ENCODE peak calls at places on chromosomes 16 and 17, in five cellular contexts. B, F, A, I and K are unnamed samples.
A peak's percentile ranks its signal among the peaks of the same experiment; 100 is the strongest.

GRCh38 chr17:15323147-15323546 is 18.2 kb downstream of the TEKT3 start:
- DNase-seq in I (no peak), F (no peak), B (no peak), A (no peak), K (no peak)

GRCh38 chr17:40224707-40225092 is 5.6 kb downstream of the WIPF2 start:
- DNase-seq in F (no peak), A (peak; percentile 11), B (no peak), I (no peak), K (no peak)

GRCh38 chr16:7025616-7026190 is 306.9 kb upstream of the RBFOX1 start:
- DNase-seq in B (peak; percentile 72), I (no peak), F (peak; percentile 71), A (peak; percentile 76), K (peak; percentile 63)

GRCh38 chr17:57576744-57577143 is 168.4 kb downstream of the CCDC182 start:
- DNase-seq in I (no peak), F (no peak), A (no peak), B (no peak), K (no peak)

GRCh38 chr17:51322390-51323029 is 62.2 kb downstream of the UTP18 start:
- DNase-seq in I (no peak), B (no peak), F (peak; percentile 66), A (peak; percentile 60), K (peak; percentile 30)

GRCh38 chr17:1645207-1646171 is at the start of gene SCARF1:
- DNase-seq in I (no peak), A (no peak), B (no peak), F (no peak), K (no peak)

GRCh38 chr17:83055911-83056582 is 23.4 kb upstream of the METRNL start:
- DNase-seq in F (peak; percentile 45), A (no peak), I (no peak), B (no peak), K (peak; percentile 40)

GRCh38 chr16:57000271-57001025 is 11.1 kb downstream of the NLRC5 start:
- DNase-seq in A (no peak), F (no peak), B (no peak), I (peak; percentile 87), K (peak; percentile 42)

GRCh38 chr16:77618011-77618410 is 104.3 kb upstream of the NUDT7 start:
- DNase-seq in A (no peak), F (no peak), I (no peak), B (no peak), K (no peak)

GRCh38 chr17:66812571-66812970 is 22.3 kb upstream of the CACNG5 start:
- DNase-seq in B (no peak), F (no peak), I (no peak), A (no peak), K (no peak)

GRCh38 chr17:9943343-9943742 is 38.3 kb upstream of the RCVRN start:
- DNase-seq in F (no peak), I (no peak), A (no peak), B (no peak), K (no peak)

GRCh38 chr17:40134184-40134583 is 6.2 kb upstream of the CASC3 start:
- DNase-seq in A (no peak), I (no peak), B (no peak), F (no peak), K (no peak)

GRCh38 chr17:17985153-17985552 is 12.5 kb downstream of the DRC3 start:
- DNase-seq in A (no peak), B (no peak), I (no peak), F (no peak), K (no peak)

GRCh38 chr16:25747160-25747758 is 55.5 kb downstream of the HS3ST4 start:
- DNase-seq in F (no peak), B (no peak), A (peak; percentile 38), I (no peak), K (no peak)

GRCh38 chr17:75273968-75274708 is 3.1 kb upstream of the MIF4GD start:
- DNase-seq in F (no peak), B (no peak), I (no peak), A (peak; percentile 41), K (peak; percentile 29)

GRCh38 chr16:9148376-9149015 is 57.1 kb downstream of the HAPSTR1 start:
- DNase-seq in B (no peak), I (no peak), F (no peak), A (no peak), K (no peak)

GRCh38 chr17:41521574-41522261 is 3.0 kb upstream of the KRT15 start:
- DNase-seq in B (no peak), A (peak; percentile 81), I (no peak), F (peak; percentile 81), K (peak; percentile 83)

GRCh38 chr16:29154100-29154499 is 169.2 kb downstream of the LAT start:
- DNase-seq in B (no peak), I (no peak), F (no peak), A (no peak), K (no peak)

GRCh38 chr17:62737513-62737912 is 70.6 kb downstream of the MARCHF10 start:
- DNase-seq in A (no peak), F (no peak), I (no peak), B (no peak), K (no peak)

GRCh38 chr17:67412057-67412456 is 35.0 kb downstream of the PITPNC1 start:
- DNase-seq in B (no peak), A (no peak), I (no peak), F (no peak), K (peak; percentile 28)

GRCh38 chr17:64358261-64358788 is 32.3 kb downstream of the PECAM1 start:
- DNase-seq in F (no peak), I (no peak), A (no peak), B (no peak), K (no peak)

GRCh38 chr16:11212819-11213196 is 43.2 kb downstream of the SOCS1 start:
- DNase-seq in I (no peak), F (no peak), B (no peak), A (no peak), K (no peak)

GRCh38 chr17:20961551-20961950 is 81.3 kb downstream of the USP22 start:
- DNase-seq in A (no peak), F (no peak), I (no peak), B (no peak), K (no peak)

GRCh38 chr16:51825740-51826139 is 674.7 kb upstream of the SALL1 start:
- DNase-seq in F (no peak), B (no peak), A (no peak), I (no peak), K (no peak)

GRCh38 chr17:70157151-70157550 is 12.2 kb upstream of the KCNJ2 start:
- DNase-seq in A (no peak), I (no peak), F (no peak), B (no peak), K (no peak)

GRCh38 chr16:55179858-55180585 is 144.0 kb upstream of the IRX6 start:
- DNase-seq in I (no peak), A (no peak), F (no peak), B (no peak), K (no peak)

GRCh38 chr16:68298907-68299515 is 11.7 kb downstream of the SLC7A6OS start:
- DNase-seq in F (peak; percentile 77), B (no peak), I (no peak), A (no peak), K (no peak)

DNA sequence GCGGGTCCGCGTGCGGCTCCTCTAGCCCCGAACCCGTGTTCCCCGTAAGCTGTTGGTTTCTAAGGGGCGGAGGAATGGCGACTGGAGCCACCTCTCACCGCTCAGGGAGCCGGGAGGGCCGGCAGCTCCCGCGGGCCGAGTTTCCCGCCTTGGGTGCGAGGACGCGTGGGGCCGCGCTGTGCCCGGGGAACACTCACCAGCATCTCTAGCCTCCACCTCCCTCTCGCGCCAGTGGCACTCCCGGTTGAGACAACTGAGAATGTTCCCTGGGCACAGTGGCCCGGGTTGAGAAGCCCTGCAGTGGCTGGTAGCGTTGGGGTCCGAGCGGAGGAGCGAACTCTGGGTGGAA is 560 bp downstream of the TELO2 start:
- DNase-seq in I (no peak), F (no peak), A (peak; percentile 37), B (no peak), K (peak; percentile 24)
- TF ChIP-seq POLR2A in I (no peak), F (no peak), A (no peak), B (no peak), K (no peak)

DNA sequence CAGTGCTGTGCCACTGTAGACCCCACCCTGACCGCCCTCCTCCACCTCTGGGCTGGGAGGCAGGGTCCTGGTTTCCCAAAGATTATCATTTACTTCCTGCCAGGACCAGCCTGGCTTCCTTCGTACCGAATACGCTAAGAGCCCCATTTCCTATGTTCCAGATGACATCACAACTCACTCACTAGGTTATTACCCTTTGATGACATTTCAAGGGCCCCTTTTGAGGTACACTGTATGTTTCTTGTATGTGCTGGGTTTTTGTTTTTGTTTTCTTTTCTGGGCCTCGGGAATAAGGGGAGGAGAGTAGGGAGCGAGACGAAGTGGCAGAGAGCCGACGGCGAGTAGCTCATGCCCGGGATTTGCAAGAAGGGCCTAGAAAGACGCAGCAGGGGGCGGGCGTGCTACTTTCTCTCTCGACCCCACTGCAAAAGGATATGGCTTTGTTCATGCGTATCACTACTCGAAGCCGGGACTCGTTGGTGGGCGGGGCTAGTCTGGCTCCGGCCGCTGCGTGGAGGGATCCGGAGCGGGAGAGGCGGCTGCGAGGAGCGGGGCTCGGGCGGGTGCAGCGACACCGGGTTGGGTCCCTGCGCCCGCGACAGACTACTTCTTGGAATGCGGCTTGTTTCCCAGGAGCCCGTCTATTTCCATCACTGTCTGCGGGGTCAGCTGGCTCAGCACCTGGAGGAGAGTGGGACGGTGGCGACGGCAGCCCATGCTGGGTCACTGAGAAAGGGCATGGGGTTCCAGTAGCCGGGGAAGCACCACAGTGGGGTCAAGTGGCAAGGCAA is 6.6 kb upstream of the RNF227 start:
- DNase-seq in F (no peak), A (no peak), I (no peak), B (no peak), K (peak; percentile 31)
- TF ChIP-seq HDAC2 in F (no peak), A (no peak), I (no peak), B (no peak), K (no peak)

DNA sequence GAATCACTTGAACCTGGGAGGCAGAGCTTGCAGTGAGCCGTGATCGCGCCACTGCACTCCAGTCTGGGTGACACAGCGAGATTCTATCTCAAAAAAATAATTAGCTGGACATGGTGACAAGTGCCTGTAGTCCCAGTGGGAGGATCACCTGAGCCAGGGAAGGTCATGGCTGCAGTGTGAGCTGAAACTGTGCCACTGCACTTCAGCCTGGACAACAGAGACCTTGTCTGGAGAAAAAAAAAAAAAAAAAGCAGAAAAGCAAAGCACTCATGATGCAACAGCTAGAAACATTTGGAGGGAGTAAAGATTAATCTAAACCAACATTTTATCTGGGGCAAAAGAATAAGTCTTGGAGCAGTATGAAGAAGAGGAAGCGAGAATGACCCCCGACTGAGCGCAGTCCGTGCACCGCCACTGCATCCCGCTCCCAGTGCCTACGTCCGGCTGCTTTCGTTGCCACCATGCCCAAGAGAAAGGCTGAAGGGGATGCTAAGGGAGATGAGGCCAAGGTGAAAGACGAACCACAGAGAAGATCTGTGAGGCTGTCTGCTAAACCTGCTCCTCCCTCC is 8.3 kb downstream of the PRPSAP1 start:
- DNase-seq in B (no peak), I (no peak), F (peak; percentile 75), A (peak; percentile 49), K (no peak)
- H3K27ac ChIP-seq in B (no peak overlapping the region), I (no peak overlapping the region), F (peak overlapping the region; percentile 77), A (peak overlapping the region; percentile 50), K (peak overlapping the region; percentile 65)

DNA sequence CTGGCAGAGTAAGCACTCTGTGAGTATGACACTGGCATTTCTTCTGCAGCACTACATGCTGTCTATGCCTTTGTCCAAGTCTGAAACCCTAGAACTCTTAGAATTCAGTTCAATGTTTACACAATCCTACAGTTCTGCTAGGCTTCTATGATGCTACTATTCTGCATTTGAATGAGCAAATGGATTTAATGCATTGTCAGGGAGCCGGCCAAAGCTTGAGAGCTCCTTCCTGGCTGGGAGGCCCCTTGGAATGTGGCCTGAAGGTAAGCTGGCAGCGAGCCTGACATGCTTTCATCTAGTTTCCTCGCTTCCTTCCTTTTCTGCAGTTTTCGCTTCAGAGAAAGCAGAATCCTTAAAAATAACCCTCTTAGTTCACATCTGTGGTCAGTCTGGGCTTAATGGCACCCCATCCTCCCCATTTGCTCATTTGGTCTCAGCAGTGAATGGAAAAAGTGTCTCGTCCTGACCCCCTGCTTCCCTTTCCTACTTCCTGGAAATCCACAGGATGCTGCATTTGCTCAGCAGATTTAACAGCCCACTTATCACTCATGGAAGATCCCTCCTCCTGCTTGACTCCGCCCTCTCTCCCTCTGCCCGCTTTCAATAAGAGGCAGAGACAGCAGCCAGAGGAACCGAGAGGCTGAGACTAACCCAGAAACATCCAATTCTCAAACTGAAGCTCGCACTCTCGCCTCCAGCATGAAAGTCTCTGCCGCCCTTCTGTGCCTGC is at the start of gene CCL2:
- DNase-seq in F (no peak), B (peak; percentile 46), I (no peak), A (peak; percentile 50), K (peak; percentile 76)
- TF ChIP-seq POLR2A in F (no peak), B (no peak), I (no peak), A (no peak), K (peak; percentile 30)